ENCODE peak calls at places on chromosome X, in five cellular contexts. Y, V, Q, M and A are unnamed samples.

GRCh38 chrX:40116925-40117324 is 19.2 kb upstream of the BCOR start:
- DNase-seq in Q (no peak), Y (no peak), V (no peak), M (no peak), A (no peak)

GRCh38 chrX:135437867-135438733 is 16.4 kb downstream of the SMIM10L2A start:
- DNase-seq in V (peak; percentile 5), M (peak; percentile 38), Q (no peak), Y (no peak), A (no peak)

GRCh38 chrX:107845625-107846024 is 20.0 kb downstream of the MID2 start:
- DNase-seq in M (no peak), Y (no peak), Q (no peak), V (no peak), A (no peak)

GRCh38 chrX:100609591-100609990 is 24.9 kb downstream of the TNMD start:
- DNase-seq in M (peak; percentile 17), Q (no peak), Y (no peak), V (peak; percentile 4), A (no peak)

GRCh38 chrX:136353519-136354095 is 52.8 kb downstream of the ADGRG4 start:
- DNase-seq in V (peak; percentile 94), Q (peak; percentile 46), Y (no peak), M (no peak), A (peak; percentile 46)

GRCh38 chrX:138034136-138034535 is 468.2 kb downstream of the ZIC3 start:
- DNase-seq in M (peak; percentile 8), Q (no peak), V (peak; percentile 51), Y (no peak), A (no peak)

GRCh38 chrX:71545364-71545763 is 12.5 kb downstream of the OGT start:
- DNase-seq in V (no peak), M (no peak), Q (no peak), Y (no peak), A (no peak)

GRCh38 chrX:40945366-40945713 is 139.9 kb upstream of the USP9X start:
- DNase-seq in M (no peak), Q (peak; percentile 81), V (peak; percentile 75), Y (peak; percentile 67), A (peak; percentile 21)

GRCh38 chrX:25290132-25290531 is 274.4 kb upstream of the ARX start:
- DNase-seq in M (no peak), Q (no peak), V (no peak), Y (no peak), A (no peak)

GRCh38 chrX:153908219-153908875 is 3.9 kb downstream of the AVPR2 start:
- DNase-seq in M (no peak), V (no peak), Y (no peak), Q (no peak), A (no peak)

GRCh38 chrX:15334561-15334960 is 762 bp downstream of the PIGA start:
- DNase-seq in Q (peak; percentile 64), Y (no peak), M (no peak), V (peak; percentile 75), A (no peak)

GRCh38 chrX:123764967-123765871 is 32.4 kb upstream of the THOC2 start:
- DNase-seq in Q (peak; percentile 93), Y (peak; percentile 92), V (peak; percentile 83), M (peak; percentile 91), A (peak; percentile 57)
- H3K9me2 ChIP-seq in Q (no peaks in the 10 kb centered on the region), Y (no peaks in the 10 kb centered on the region), V (no peaks in the 10 kb centered on the region), M (no peaks in the 10 kb centered on the region), A (no peaks in the 10 kb centered on the region)

DNA sequence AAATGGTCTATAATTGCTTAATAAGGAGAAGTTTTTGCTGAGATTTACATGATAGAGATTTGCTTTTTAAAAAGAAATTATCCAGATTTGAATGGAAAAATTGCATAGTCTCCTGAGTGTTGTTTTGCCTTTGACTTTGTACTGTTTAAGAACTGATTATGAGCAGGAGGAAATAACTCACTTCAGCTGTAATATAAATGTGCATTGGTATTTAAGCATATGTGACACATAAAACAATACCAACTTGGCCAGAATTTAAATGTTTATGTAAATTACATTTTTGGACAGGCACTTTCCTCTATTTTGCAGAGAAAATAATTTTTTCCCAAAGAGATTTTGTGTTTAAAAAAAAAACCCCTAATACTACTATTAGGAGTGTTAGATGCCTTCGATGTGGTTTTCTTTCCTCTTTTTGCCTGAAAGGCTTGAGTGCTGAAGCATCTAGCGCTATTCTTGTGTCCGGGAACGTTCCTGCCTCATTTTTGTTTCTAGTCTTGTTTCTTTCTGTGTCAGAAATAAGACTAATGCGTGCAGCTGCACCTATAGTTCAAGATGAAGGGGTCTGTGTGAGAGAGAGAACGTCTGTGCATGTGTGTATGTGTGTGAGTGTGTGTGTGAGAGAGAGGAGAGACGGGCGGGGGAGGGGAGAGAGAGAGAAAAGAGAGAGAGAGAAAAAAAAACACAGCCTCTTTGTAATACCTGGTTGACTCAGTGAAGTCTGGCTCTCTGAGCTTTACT is 60.8 kb downstream of the TBL1X start:
- DNase-seq in Y (no peak), Q (no peak), M (peak; percentile 28), V (no peak), A (no peak)
- H3K9me2 ChIP-seq in Y (no peaks in the 10 kb centered on the region), Q (no peaks in the 10 kb centered on the region), M (no peaks in the 10 kb centered on the region), V (no peaks in the 10 kb centered on the region), A (no peaks in the 10 kb centered on the region)

GRCh38 chrX:150704030-150704613 is 10.9 kb downstream of the MTMR1 start:
- DNase-seq in Y (no peak), M (no peak), V (peak; percentile 67), Q (peak; percentile 81), A (no peak)

GRCh38 chrX:150696264-150696789 is 3.1 kb downstream of the MTMR1 start:
- DNase-seq in Y (no peak), M (no peak), V (no peak), Q (no peak), A (no peak)

GRCh38 chrX:150697641-150698040 is 4.4 kb downstream of the MTMR1 start:
- DNase-seq in Q (no peak), V (no peak), Y (no peak), M (no peak), A (no peak)

GRCh38 chrX:150696836-150697235 is 3.6 kb downstream of the MTMR1 start:
- DNase-seq in M (no peak), V (no peak), Q (no peak), Y (no peak), A (no peak)

GRCh38 chrX:150700107-150700506 is 6.9 kb downstream of the MTMR1 start:
- DNase-seq in Y (no peak), Q (no peak), V (no peak), M (no peak), A (no peak)
- H3K9me2 ChIP-seq in Y (no peaks in the 10 kb centered on the region), Q (no peaks in the 10 kb centered on the region), V (no peaks in the 10 kb centered on the region), M (no peaks in the 10 kb centered on the region), A (no peaks in the 10 kb centered on the region)

GRCh38 chrX:19697416-19697815 is 182.1 kb upstream of the MAP3K15 start:
- DNase-seq in Q (peak; percentile 60), Y (no peak), V (peak; percentile 80), M (no peak), A (no peak)
- H3K9me2 ChIP-seq in Q (no peaks in the 10 kb centered on the region), Y (no peaks in the 10 kb centered on the region), V (no peaks in the 10 kb centered on the region), M (no peaks in the 10 kb centered on the region), A (no peaks in the 10 kb centered on the region)

GRCh38 chrX:17750436-17750835 is 13.1 kb downstream of the SCML1 start:
- DNase-seq in Y (no peak), M (no peak), Q (peak; percentile 8), V (no peak), A (no peak)
- H3K9me2 ChIP-seq in Y (no peaks in the 10 kb centered on the region), M (no peaks in the 10 kb centered on the region), Q (no peaks in the 10 kb centered on the region), V (no peaks in the 10 kb centered on the region), A (no peaks in the 10 kb centered on the region)

GRCh38 chrX:48306175-48306574 is 50.3 kb downstream of the SSX3 start:
- DNase-seq in V (no peak), Y (no peak), M (peak; percentile 0), Q (no peak), A (no peak)
- H3K9me2 ChIP-seq in V (no peaks in the 10 kb centered on the region), Y (no peaks in the 10 kb centered on the region), M (no peaks in the 10 kb centered on the region), Q (no peaks in the 10 kb centered on the region), A (no peaks in the 10 kb centered on the region)

GRCh38 chrX:54473993-54474859 is 21.8 kb downstream of the FGD1 start:
- DNase-seq in Q (peak; percentile 24), M (no peak), Y (no peak), V (peak; percentile 80), A (no peak)
- H3K9me2 ChIP-seq in Q (no peaks in the 10 kb centered on the region), M (no peaks in the 10 kb centered on the region), Y (no peaks in the 10 kb centered on the region), V (no peaks in the 10 kb centered on the region), A (no peaks in the 10 kb centered on the region)

DNA sequence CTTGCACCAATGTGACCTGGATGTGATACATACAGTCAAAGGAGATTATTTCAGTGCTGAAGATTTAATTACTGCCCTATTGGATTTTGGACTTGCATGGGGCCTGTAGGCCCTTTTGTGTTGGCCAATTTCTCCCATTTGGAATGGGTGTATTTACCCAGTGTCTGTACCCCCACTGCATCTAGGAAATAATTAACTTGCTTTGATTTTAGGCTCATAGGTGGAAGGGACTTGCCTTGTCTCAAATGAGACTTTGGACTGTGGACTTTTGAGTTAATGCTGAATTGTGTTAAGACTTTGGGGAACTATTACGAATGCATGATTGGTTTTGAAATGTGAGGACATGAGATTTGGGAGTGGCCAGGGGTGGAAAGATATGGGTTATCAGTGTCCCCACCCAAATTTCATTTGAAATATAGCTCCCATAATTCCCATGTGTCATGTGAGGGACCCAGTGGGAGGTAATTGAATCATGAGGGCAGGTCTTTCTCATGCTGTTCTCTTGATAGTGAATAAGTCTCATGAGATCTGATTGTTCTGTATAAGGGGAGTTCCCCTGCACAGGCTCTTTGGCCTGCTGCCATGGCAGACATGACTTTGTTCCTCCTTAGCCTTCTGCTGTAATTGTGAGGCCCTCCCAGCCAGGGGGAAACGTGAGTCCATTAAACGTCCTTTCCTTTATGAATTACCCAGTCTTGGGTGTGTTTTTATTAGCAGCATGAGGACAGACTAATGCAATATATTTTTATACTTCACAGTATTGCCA is 362.2 kb upstream of the SPANXN4 start:
- DNase-seq in Q (no peak), V (no peak), Y (peak; percentile 43), M (no peak), A (no peak)
- H3K9me2 ChIP-seq in Q (no peaks in the 10 kb centered on the region), V (no peaks in the 10 kb centered on the region), Y (no peaks in the 10 kb centered on the region), M (no peaks in the 10 kb centered on the region), A (no peaks in the 10 kb centered on the region)

GRCh38 chrX:11929476-11929875 is 171.4 kb downstream of the MSL3 start:
- DNase-seq in M (no peak), Y (no peak), Q (no peak), V (peak; percentile 63), A (no peak)
- H3K9me2 ChIP-seq in M (no peaks in the 10 kb centered on the region), Y (no peaks in the 10 kb centered on the region), Q (no peaks in the 10 kb centered on the region), V (no peaks in the 10 kb centered on the region), A (no peaks in the 10 kb centered on the region)